ENCODE peak calls at places on chromosomes 11 and 22, in seven cellular contexts. One of them, this sample, is unnamed.

GRCh38 chr11:35478411-35479139 is 46.8 kb downstream of the PAMR1 start:
- DNase-seq in endothelial cell: no peak
- DNase-seq in esophagus muscularis mucosa: no peak
- DNase-seq in uterus: no peak
- DNase-seq in vagina: no peak
- DNase-seq in mucosa of descending colon: peak
- DNase-seq in D721Med: no peak
- DNase-seq in this sample: no peak

GRCh38 chr11:130427581-130428211 is 713 bp downstream of the ADAMTS8 start:
- DNase-seq in endothelial cell: peak
- DNase-seq in esophagus muscularis mucosa: no peak
- DNase-seq in uterus: peak
- DNase-seq in vagina: no peak
- DNase-seq in mucosa of descending colon: no peak
- DNase-seq in D721Med: no peak
- DNase-seq in this sample: no peak

GRCh38 chr11:68412593-68413475 is 47.7 kb upstream of the PPP6R3 start:
- DNase-seq in endothelial cell: no peak
- DNase-seq in esophagus muscularis mucosa: no peak
- DNase-seq in uterus: peak
- DNase-seq in vagina: no peak
- DNase-seq in mucosa of descending colon: no peak
- DNase-seq in D721Med: no peak
- DNase-seq in this sample: no peak

GRCh38 chr22:50444663-50445062 is 30.2 kb downstream of the SBF1 start:
- DNase-seq in endothelial cell: no peak
- DNase-seq in esophagus muscularis mucosa: no peak
- DNase-seq in uterus: no peak
- DNase-seq in vagina: no peak
- DNase-seq in mucosa of descending colon: no peak
- DNase-seq in D721Med: no peak
- DNase-seq in this sample: peak

GRCh38 chr11:33930317-33931021 is 38.6 kb upstream of the LMO2 start:
- DNase-seq in endothelial cell: no peak
- DNase-seq in esophagus muscularis mucosa: no peak
- DNase-seq in uterus: peak
- DNase-seq in vagina: no peak
- DNase-seq in mucosa of descending colon: no peak
- DNase-seq in D721Med: peak
- DNase-seq in this sample: no peak

GRCh38 chr11:396948-397548 is 3.0 kb downstream of the PKP3 start:
- DNase-seq in endothelial cell: no peak
- DNase-seq in esophagus muscularis mucosa: no peak
- DNase-seq in uterus: peak
- DNase-seq in vagina: no peak
- DNase-seq in mucosa of descending colon: peak
- DNase-seq in D721Med: no peak
- DNase-seq in this sample: peak

GRCh38 chr22:28025866-28026575 is 107.0 kb upstream of the PITPNB start:
- DNase-seq in endothelial cell: no peak
- DNase-seq in esophagus muscularis mucosa: no peak
- DNase-seq in uterus: no peak
- DNase-seq in vagina: no peak
- DNase-seq in mucosa of descending colon: peak
- DNase-seq in D721Med: no peak
- DNase-seq in this sample: no peak

GRCh38 chr22:48145738-48146137 is 1383.3 kb downstream of the TBC1D22A start:
- DNase-seq in endothelial cell: no peak
- DNase-seq in esophagus muscularis mucosa: no peak
- DNase-seq in uterus: no peak
- DNase-seq in vagina: peak
- DNase-seq in mucosa of descending colon: no peak
- DNase-seq in D721Med: no peak
- DNase-seq in this sample: no peak

GRCh38 chr22:47013861-47014635 is 251.6 kb downstream of the TBC1D22A start:
- DNase-seq in endothelial cell: no peak
- DNase-seq in esophagus muscularis mucosa: no peak
- DNase-seq in uterus: no peak
- DNase-seq in vagina: no peak
- DNase-seq in mucosa of descending colon: no peak
- DNase-seq in D721Med: no peak
- DNase-seq in this sample: no peak

GRCh38 chr11:11148104-11148509 is 204.9 kb downstream of the CSNK2A3 start:
- DNase-seq in endothelial cell: no peak
- DNase-seq in esophagus muscularis mucosa: peak
- DNase-seq in uterus: peak
- DNase-seq in vagina: no peak
- DNase-seq in mucosa of descending colon: peak
- DNase-seq in D721Med: no peak
- DNase-seq in this sample: peak

GRCh38 chr22:29765905-29766631 is 739 bp downstream of the ZMAT5 start:
- DNase-seq in endothelial cell: peak
- DNase-seq in esophagus muscularis mucosa: no peak
- DNase-seq in uterus: no peak
- DNase-seq in vagina: no peak
- DNase-seq in mucosa of descending colon: no peak
- DNase-seq in D721Med: no peak
- DNase-seq in this sample: no peak

GRCh38 chr11:117443269-117444186 is 115.9 kb downstream of the CEP164 start:
- DNase-seq in endothelial cell: peak
- DNase-seq in esophagus muscularis mucosa: no peak
- DNase-seq in uterus: no peak
- DNase-seq in vagina: no peak
- DNase-seq in mucosa of descending colon: peak
- DNase-seq in D721Med: peak
- DNase-seq in this sample: no peak

GRCh38 chr11:122737951-122738693 is 82.6 kb downstream of the UBASH3B start:
- DNase-seq in endothelial cell: no peak
- DNase-seq in esophagus muscularis mucosa: no peak
- DNase-seq in uterus: no peak
- DNase-seq in vagina: no peak
- DNase-seq in mucosa of descending colon: no peak
- DNase-seq in D721Med: no peak
- DNase-seq in this sample: no peak

GRCh38 chr11:59611570-59612565 is 3.7 kb downstream of the OSBP start:
- DNase-seq in endothelial cell: no peak
- DNase-seq in esophagus muscularis mucosa: no peak
- DNase-seq in uterus: no peak
- DNase-seq in vagina: no peak
- DNase-seq in mucosa of descending colon: peak
- DNase-seq in D721Med: no peak
- DNase-seq in this sample: peak

GRCh38 chr22:24411256-24412004 is 16.0 kb upstream of the ADORA2A start:
- DNase-seq in endothelial cell: no peak
- DNase-seq in esophagus muscularis mucosa: no peak
- DNase-seq in uterus: no peak
- DNase-seq in vagina: no peak
- DNase-seq in mucosa of descending colon: peak
- DNase-seq in D721Med: peak
- DNase-seq in this sample: no peak

GRCh38 chr11:95229199-95230053 is 1.6 kb downstream of the SESN3 start:
- DNase-seq in endothelial cell: no peak
- DNase-seq in esophagus muscularis mucosa: no peak
- DNase-seq in uterus: no peak
- DNase-seq in vagina: no peak
- DNase-seq in mucosa of descending colon: no peak
- DNase-seq in D721Med: no peak
- DNase-seq in this sample: peak

GRCh38 chr11:103035656-103036434 is 56.1 kb downstream of the DCUN1D5 start:
- DNase-seq in endothelial cell: peak
- DNase-seq in esophagus muscularis mucosa: no peak
- DNase-seq in uterus: no peak
- DNase-seq in vagina: no peak
- DNase-seq in mucosa of descending colon: no peak
- DNase-seq in D721Med: no peak
- DNase-seq in this sample: peak

GRCh38 chr22:37569921-37570660 is 9.8 kb downstream of the LGALS2 start:
- DNase-seq in endothelial cell: no peak
- DNase-seq in esophagus muscularis mucosa: no peak
- DNase-seq in uterus: no peak
- DNase-seq in vagina: no peak
- DNase-seq in mucosa of descending colon: peak
- DNase-seq in D721Med: no peak
- DNase-seq in this sample: no peak

GRCh38 chr22:49780992-49781782 is 46.5 kb downstream of the BRD1 start:
- DNase-seq in endothelial cell: no peak
- DNase-seq in esophagus muscularis mucosa: no peak
- DNase-seq in uterus: no peak
- DNase-seq in vagina: no peak
- DNase-seq in mucosa of descending colon: no peak
- DNase-seq in D721Med: no peak
- DNase-seq in this sample: no peak

GRCh38 chr11:125110996-125111340 is 458 bp downstream of the TMEM218 start:
- DNase-seq in endothelial cell: no peak
- DNase-seq in esophagus muscularis mucosa: no peak
- DNase-seq in uterus: no peak
- DNase-seq in vagina: no peak
- DNase-seq in mucosa of descending colon: no peak
- DNase-seq in D721Med: no peak
- DNase-seq in this sample: no peak

GRCh38 chr11:75273331-75273988 is 32.9 kb downstream of the TPBGL start:
- DNase-seq in endothelial cell: no peak
- DNase-seq in esophagus muscularis mucosa: no peak
- DNase-seq in uterus: peak
- DNase-seq in vagina: no peak
- DNase-seq in mucosa of descending colon: no peak
- DNase-seq in D721Med: no peak
- DNase-seq in this sample: no peak

GRCh38 chr11:126140932-126141291 is 70.5 kb downstream of the RPUSD4 start:
- DNase-seq in endothelial cell: no peak
- DNase-seq in esophagus muscularis mucosa: no peak
- DNase-seq in uterus: peak
- DNase-seq in vagina: no peak
- DNase-seq in mucosa of descending colon: peak
- DNase-seq in D721Med: no peak
- DNase-seq in this sample: no peak

GRCh38 chr11:121722431-121723256 is 269.9 kb upstream of the SORL1-AS1 start:
- DNase-seq in endothelial cell: peak
- DNase-seq in esophagus muscularis mucosa: peak
- DNase-seq in uterus: peak
- DNase-seq in vagina: peak
- DNase-seq in mucosa of descending colon: peak
- DNase-seq in D721Med: peak
- DNase-seq in this sample: peak

GRCh38 chr11:100594320-100594719 is 92.8 kb upstream of the ARHGAP42 start:
- DNase-seq in endothelial cell: peak
- DNase-seq in esophagus muscularis mucosa: no peak
- DNase-seq in uterus: no peak
- DNase-seq in vagina: no peak
- DNase-seq in mucosa of descending colon: no peak
- DNase-seq in D721Med: no peak
- DNase-seq in this sample: no peak

GRCh38 chr11:100592619-100593309 is 94.3 kb upstream of the ARHGAP42 start:
- DNase-seq in endothelial cell: no peak
- DNase-seq in esophagus muscularis mucosa: no peak
- DNase-seq in uterus: no peak
- DNase-seq in vagina: no peak
- DNase-seq in mucosa of descending colon: no peak
- DNase-seq in D721Med: no peak
- DNase-seq in this sample: no peak

GRCh38 chr11:100593321-100593720 is 93.8 kb upstream of the ARHGAP42 start:
- DNase-seq in endothelial cell: no peak
- DNase-seq in esophagus muscularis mucosa: no peak
- DNase-seq in uterus: no peak
- DNase-seq in vagina: no peak
- DNase-seq in mucosa of descending colon: no peak
- DNase-seq in D721Med: peak
- DNase-seq in this sample: no peak
- TF ChIP-seq CTCF in endothelial cell: no peak
- TF ChIP-seq CTCF in esophagus muscularis mucosa: no peak
- TF ChIP-seq CTCF in uterus: no peak
- TF ChIP-seq CTCF in vagina: no peak
- TF ChIP-seq CTCF in mucosa of descending colon: no peak
- TF ChIP-seq CTCF in D721Med: no peak
- TF ChIP-seq CTCF in this sample: no peak

GRCh38 chr11:44116433-44116832 is 21.0 kb downstream of the EXT2 start:
- DNase-seq in endothelial cell: no peak
- DNase-seq in esophagus muscularis mucosa: no peak
- DNase-seq in uterus: no peak
- DNase-seq in vagina: no peak
- DNase-seq in mucosa of descending colon: no peak
- DNase-seq in D721Med: no peak
- DNase-seq in this sample: no peak

GRCh38 chr11:44125598-44125997 is 30.1 kb downstream of the EXT2 start:
- DNase-seq in endothelial cell: no peak
- DNase-seq in esophagus muscularis mucosa: no peak
- DNase-seq in uterus: no peak
- DNase-seq in vagina: no peak
- DNase-seq in mucosa of descending colon: no peak
- DNase-seq in D721Med: no peak
- DNase-seq in this sample: no peak

GRCh38 chr11:44120169-44120568 is 24.7 kb downstream of the EXT2 start:
- DNase-seq in endothelial cell: peak
- DNase-seq in esophagus muscularis mucosa: no peak
- DNase-seq in uterus: no peak
- DNase-seq in vagina: no peak
- DNase-seq in mucosa of descending colon: no peak
- DNase-seq in D721Med: no peak
- DNase-seq in this sample: no peak
- TF ChIP-seq CTCF in endothelial cell: no peak
- TF ChIP-seq CTCF in esophagus muscularis mucosa: no peak
- TF ChIP-seq CTCF in uterus: no peak
- TF ChIP-seq CTCF in vagina: no peak
- TF ChIP-seq CTCF in mucosa of descending colon: no peak
- TF ChIP-seq CTCF in D721Med: peak
- TF ChIP-seq CTCF in this sample: peak

GRCh38 chr11:111870113-111870512 is 1.3 kb downstream of the ALG9 start:
- DNase-seq in endothelial cell: no peak
- DNase-seq in esophagus muscularis mucosa: no peak
- DNase-seq in uterus: no peak
- DNase-seq in vagina: no peak
- DNase-seq in mucosa of descending colon: no peak
- DNase-seq in D721Med: no peak
- DNase-seq in this sample: no peak

GRCh38 chr11:111870522-111870886 is 877 bp downstream of the ALG9 start:
- DNase-seq in endothelial cell: no peak
- DNase-seq in esophagus muscularis mucosa: no peak
- DNase-seq in uterus: no peak
- DNase-seq in vagina: no peak
- DNase-seq in mucosa of descending colon: no peak
- DNase-seq in D721Med: no peak
- DNase-seq in this sample: no peak

GRCh38 chr11:111871693-111872161 is 346 bp upstream of the ALG9 start:
- DNase-seq in endothelial cell: no peak
- DNase-seq in esophagus muscularis mucosa: no peak
- DNase-seq in uterus: no peak
- DNase-seq in vagina: no peak
- DNase-seq in mucosa of descending colon: no peak
- DNase-seq in D721Med: no peak
- DNase-seq in this sample: no peak

GRCh38 chr11:111870887-111871692 is at the start of gene ALG9:
- DNase-seq in endothelial cell: peak
- DNase-seq in esophagus muscularis mucosa: peak
- DNase-seq in uterus: peak
- DNase-seq in vagina: no peak
- DNase-seq in mucosa of descending colon: peak
- DNase-seq in D721Med: peak
- DNase-seq in this sample: peak
- TF ChIP-seq CTCF in endothelial cell: peak
- TF ChIP-seq CTCF in esophagus muscularis mucosa: peak
- TF ChIP-seq CTCF in uterus: peak
- TF ChIP-seq CTCF in vagina: no peak
- TF ChIP-seq CTCF in mucosa of descending colon: no peak
- TF ChIP-seq CTCF in D721Med: no peak
- TF ChIP-seq CTCF in this sample: peak

GRCh38 chr11:86606849-86607481 is 65.5 kb downstream of the ME3 start:
- DNase-seq in endothelial cell: no peak
- DNase-seq in esophagus muscularis mucosa: no peak
- DNase-seq in uterus: no peak
- DNase-seq in vagina: no peak
- DNase-seq in mucosa of descending colon: no peak
- DNase-seq in D721Med: no peak
- DNase-seq in this sample: no peak
- TF ChIP-seq CTCF in endothelial cell: no peak
- TF ChIP-seq CTCF in esophagus muscularis mucosa: no peak
- TF ChIP-seq CTCF in uterus: no peak
- TF ChIP-seq CTCF in vagina: no peak
- TF ChIP-seq CTCF in mucosa of descending colon: no peak
- TF ChIP-seq CTCF in D721Med: no peak
- TF ChIP-seq CTCF in this sample: peak